ENCODE peak calls at places on chromosomes 16 and 17, in nine cellular contexts. One of them, this sample, is unnamed.

GRCh38 chr17:63961355-63962207 is 11.1 kb downstream of the SCN4A start:
- DNase-seq in mesenchymal stem cell: peak; percentile 78
- DNase-seq in BJ: no peak
- DNase-seq in mammary epithelial cell: peak; percentile 11
- DNase-seq in heart right ventricle: peak; percentile 70
- DNase-seq in dorsolateral prefrontal cortex: no peak
- DNase-seq in pancreas: peak; percentile 44
- DNase-seq in esophagus squamous epithelium: no peak
- DNase-seq in endothelial cell of umbilical vein: peak; percentile 70
- DNase-seq in this sample: no peak

GRCh38 chr17:45150911-45151809 is 2.9 kb downstream of the HEXIM1 start:
- DNase-seq in dorsolateral prefrontal cortex: no peak
- DNase-seq in mammary epithelial cell: no peak
- DNase-seq in pancreas: no peak
- DNase-seq in mesenchymal stem cell: peak; percentile 39
- DNase-seq in esophagus squamous epithelium: no peak
- DNase-seq in heart right ventricle: no peak
- DNase-seq in BJ: no peak
- DNase-seq in endothelial cell of umbilical vein: peak; percentile 51
- DNase-seq in this sample: no peak

GRCh38 chr17:31492880-31493655 is 101.6 kb downstream of the RAB11FIP4 start:
- DNase-seq in BJ: no peak
- DNase-seq in esophagus squamous epithelium: peak; percentile 44
- DNase-seq in endothelial cell of umbilical vein: no peak
- DNase-seq in mesenchymal stem cell: no peak
- DNase-seq in heart right ventricle: peak; percentile 42
- DNase-seq in pancreas: no peak
- DNase-seq in mammary epithelial cell: no peak
- DNase-seq in dorsolateral prefrontal cortex: no peak
- DNase-seq in this sample: peak; percentile 57

GRCh38 chr16:81755915-81756644 is 23.0 kb upstream of the PLCG2 start:
- DNase-seq in esophagus squamous epithelium: no peak
- DNase-seq in heart right ventricle: peak; percentile 48
- DNase-seq in mammary epithelial cell: no peak
- DNase-seq in dorsolateral prefrontal cortex: no peak
- DNase-seq in BJ: no peak
- DNase-seq in pancreas: no peak
- DNase-seq in mesenchymal stem cell: no peak
- DNase-seq in endothelial cell of umbilical vein: peak; percentile 78
- DNase-seq in this sample: no peak

GRCh38 chr17:6413073-6413472 is 21.8 kb downstream of the AIPL1 start:
- DNase-seq in endothelial cell of umbilical vein: peak; percentile 67
- DNase-seq in dorsolateral prefrontal cortex: no peak
- DNase-seq in mesenchymal stem cell: peak; percentile 68
- DNase-seq in esophagus squamous epithelium: no peak
- DNase-seq in mammary epithelial cell: peak; percentile 41
- DNase-seq in pancreas: no peak
- DNase-seq in heart right ventricle: no peak
- DNase-seq in BJ: no peak
- DNase-seq in this sample: no peak

GRCh38 chr16:75319513-75320401 is 68.3 kb upstream of the BCAR1 start:
- DNase-seq in endothelial cell of umbilical vein: peak; percentile 52
- DNase-seq in BJ: peak; percentile 81
- DNase-seq in mesenchymal stem cell: peak; percentile 94
- DNase-seq in heart right ventricle: no peak
- DNase-seq in mammary epithelial cell: peak; percentile 73
- DNase-seq in pancreas: no peak
- DNase-seq in dorsolateral prefrontal cortex: no peak
- DNase-seq in esophagus squamous epithelium: no peak
- DNase-seq in this sample: no peak

GRCh38 chr17:49557204-49558024 is 18.3 kb upstream of the NXPH3 start:
- DNase-seq in BJ: no peak
- DNase-seq in dorsolateral prefrontal cortex: no peak
- DNase-seq in mammary epithelial cell: peak; percentile 30
- DNase-seq in esophagus squamous epithelium: no peak
- DNase-seq in mesenchymal stem cell: peak; percentile 67
- DNase-seq in endothelial cell of umbilical vein: peak; percentile 50
- DNase-seq in pancreas: no peak
- DNase-seq in heart right ventricle: no peak
- DNase-seq in this sample: no peak

GRCh38 chr17:42684929-42685556 is 2.7 kb downstream of the CNTNAP1 start:
- DNase-seq in pancreas: no peak
- DNase-seq in dorsolateral prefrontal cortex: no peak
- DNase-seq in esophagus squamous epithelium: no peak
- DNase-seq in mammary epithelial cell: no peak
- DNase-seq in endothelial cell of umbilical vein: no peak
- DNase-seq in BJ: no peak
- DNase-seq in heart right ventricle: no peak
- DNase-seq in mesenchymal stem cell: no peak
- DNase-seq in this sample: no peak

GRCh38 chr16:55346475-55346874 is 22.5 kb downstream of the IRX6 start:
- DNase-seq in heart right ventricle: no peak
- DNase-seq in endothelial cell of umbilical vein: no peak
- DNase-seq in esophagus squamous epithelium: no peak
- DNase-seq in dorsolateral prefrontal cortex: no peak
- DNase-seq in pancreas: no peak
- DNase-seq in mesenchymal stem cell: no peak
- DNase-seq in mammary epithelial cell: no peak
- DNase-seq in BJ: no peak
- DNase-seq in this sample: no peak

GRCh38 chr17:17781591-17782424 is 55.0 kb downstream of the SREBF1 start:
- DNase-seq in pancreas: peak; percentile 78
- DNase-seq in endothelial cell of umbilical vein: peak; percentile 20
- DNase-seq in esophagus squamous epithelium: no peak
- DNase-seq in BJ: no peak
- DNase-seq in mesenchymal stem cell: peak; percentile 73
- DNase-seq in heart right ventricle: peak; percentile 87
- DNase-seq in dorsolateral prefrontal cortex: peak; percentile 90
- DNase-seq in mammary epithelial cell: no peak
- DNase-seq in this sample: peak; percentile 14

GRCh38 chr16:88941933-88942909 is 34.8 kb downstream of the CBFA2T3 start:
- DNase-seq in pancreas: peak; percentile 35
- DNase-seq in esophagus squamous epithelium: no peak
- DNase-seq in endothelial cell of umbilical vein: no peak
- DNase-seq in BJ: no peak
- DNase-seq in mammary epithelial cell: no peak
- DNase-seq in mesenchymal stem cell: no peak
- DNase-seq in dorsolateral prefrontal cortex: no peak
- DNase-seq in heart right ventricle: peak; percentile 48
- DNase-seq in this sample: peak; percentile 48
- H3K27me3 ChIP-seq in pancreas: no peaks in the 10 kb centered on the region
- H3K27me3 ChIP-seq in esophagus squamous epithelium: peaks cover 15% of the 10 kb centered on the region
- H3K27me3 ChIP-seq in endothelial cell of umbilical vein: peaks cover 32% of the 10 kb centered on the region
- H3K27me3 ChIP-seq in BJ: peaks cover 40% of the 10 kb centered on the region
- H3K27me3 ChIP-seq in mammary epithelial cell: peaks cover 42% of the 10 kb centered on the region
- H3K27me3 ChIP-seq in mesenchymal stem cell: peaks cover 84% of the 10 kb centered on the region
- H3K27me3 ChIP-seq in dorsolateral prefrontal cortex: peaks cover 24% of the 10 kb centered on the region
- H3K27me3 ChIP-seq in heart right ventricle: no peaks in the 10 kb centered on the region
- H3K27me3 ChIP-seq in this sample: peaks cover 52% of the 10 kb centered on the region

DNA sequence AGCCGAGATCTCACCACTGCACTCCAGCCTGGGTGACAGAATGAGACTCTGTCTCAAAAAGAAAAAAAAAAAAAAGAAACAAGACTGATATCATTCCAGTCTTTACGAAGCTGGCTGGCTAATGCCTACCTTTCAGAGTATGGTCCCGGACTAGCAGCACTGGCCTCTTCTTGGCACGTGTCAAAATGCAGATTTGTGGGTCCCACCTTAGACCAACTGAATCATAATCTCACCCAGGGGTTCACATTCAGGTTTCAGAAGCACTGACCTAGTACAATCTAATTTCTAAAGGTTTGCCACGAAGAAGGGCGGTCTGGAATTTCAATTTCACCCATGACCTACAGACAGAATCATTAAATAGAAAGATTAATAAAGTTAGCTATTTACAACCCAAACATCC is 43.4 kb upstream of the GRIN2A start:
- DNase-seq in esophagus squamous epithelium: no peak
- DNase-seq in BJ: no peak
- DNase-seq in mammary epithelial cell: no peak
- DNase-seq in dorsolateral prefrontal cortex: no peak
- DNase-seq in heart right ventricle: no peak
- DNase-seq in mesenchymal stem cell: no peak
- DNase-seq in endothelial cell of umbilical vein: no peak
- DNase-seq in pancreas: no peak
- DNase-seq in this sample: no peak
- H3K27me3 ChIP-seq in esophagus squamous epithelium: no peaks in the 10 kb centered on the region
- H3K27me3 ChIP-seq in BJ: no peaks in the 10 kb centered on the region
- H3K27me3 ChIP-seq in mammary epithelial cell: no peaks in the 10 kb centered on the region
- H3K27me3 ChIP-seq in dorsolateral prefrontal cortex: peaks cover 21% of the 10 kb centered on the region
- H3K27me3 ChIP-seq in heart right ventricle: no peaks in the 10 kb centered on the region
- H3K27me3 ChIP-seq in mesenchymal stem cell: peaks cover 46% of the 10 kb centered on the region
- H3K27me3 ChIP-seq in endothelial cell of umbilical vein: no peaks in the 10 kb centered on the region
- H3K27me3 ChIP-seq in pancreas: no peaks in the 10 kb centered on the region
- H3K27me3 ChIP-seq in this sample: peaks cover 3% of the 10 kb centered on the region

GRCh38 chr17:48545022-48545376 is at the start of gene HOXB2:
- DNase-seq in endothelial cell of umbilical vein: peak; percentile 78
- DNase-seq in BJ: no peak
- DNase-seq in heart right ventricle: no peak
- DNase-seq in esophagus squamous epithelium: no peak
- DNase-seq in dorsolateral prefrontal cortex: no peak
- DNase-seq in mesenchymal stem cell: peak; percentile 87
- DNase-seq in mammary epithelial cell: peak; percentile 40
- DNase-seq in pancreas: no peak
- DNase-seq in this sample: no peak
- H3K27me3 ChIP-seq in endothelial cell of umbilical vein: no peaks in the 10 kb centered on the region
- H3K27me3 ChIP-seq in BJ: peaks cover 16% of the 10 kb centered on the region
- H3K27me3 ChIP-seq in heart right ventricle: peaks cover 100% of the 10 kb centered on the region
- H3K27me3 ChIP-seq in esophagus squamous epithelium: no peaks in the 10 kb centered on the region
- H3K27me3 ChIP-seq in dorsolateral prefrontal cortex: peaks cover 100% of the 10 kb centered on the region
- H3K27me3 ChIP-seq in mesenchymal stem cell: no peaks in the 10 kb centered on the region
- H3K27me3 ChIP-seq in mammary epithelial cell: no peaks in the 10 kb centered on the region
- H3K27me3 ChIP-seq in pancreas: no peaks in the 10 kb centered on the region
- H3K27me3 ChIP-seq in this sample: no peaks in the 10 kb centered on the region

DNA sequence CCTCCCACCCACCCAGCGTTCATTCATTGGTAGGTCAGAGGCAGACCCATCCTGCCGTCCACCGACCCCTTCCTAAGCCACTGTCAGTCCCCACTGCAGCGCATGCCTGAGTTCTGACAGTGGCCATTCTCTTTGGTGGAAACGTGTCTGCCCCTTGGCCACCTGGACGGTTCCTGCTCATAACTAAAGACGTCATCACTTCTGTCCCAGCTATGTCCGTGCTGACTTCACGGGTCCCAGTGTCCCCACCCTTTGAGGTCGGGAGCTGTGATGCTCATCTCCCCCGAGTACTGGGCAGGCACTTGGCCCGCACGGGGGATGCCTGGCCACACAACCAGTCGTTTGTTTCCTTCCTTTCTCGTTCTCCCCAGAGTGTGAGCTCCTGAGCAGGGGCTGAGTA is 267.1 kb downstream of the C16orf95 start:
- DNase-seq in dorsolateral prefrontal cortex: no peak
- DNase-seq in heart right ventricle: no peak
- DNase-seq in endothelial cell of umbilical vein: no peak
- DNase-seq in pancreas: no peak
- DNase-seq in BJ: no peak
- DNase-seq in mesenchymal stem cell: no peak
- DNase-seq in mammary epithelial cell: no peak
- DNase-seq in esophagus squamous epithelium: no peak
- DNase-seq in this sample: no peak
- H3K27me3 ChIP-seq in dorsolateral prefrontal cortex: peaks cover 29% of the 10 kb centered on the region
- H3K27me3 ChIP-seq in heart right ventricle: peaks cover 16% of the 10 kb centered on the region
- H3K27me3 ChIP-seq in endothelial cell of umbilical vein: no peaks in the 10 kb centered on the region
- H3K27me3 ChIP-seq in pancreas: no peaks in the 10 kb centered on the region
- H3K27me3 ChIP-seq in BJ: peaks cover 19% of the 10 kb centered on the region
- H3K27me3 ChIP-seq in mesenchymal stem cell: peaks cover 94% of the 10 kb centered on the region
- H3K27me3 ChIP-seq in mammary epithelial cell: no peaks in the 10 kb centered on the region
- H3K27me3 ChIP-seq in esophagus squamous epithelium: no peaks in the 10 kb centered on the region
- H3K27me3 ChIP-seq in this sample: no peaks in the 10 kb centered on the region

GRCh38 chr16:21566891-21567414 is 32.4 kb upstream of the METTL9 start:
- DNase-seq in mesenchymal stem cell: no peak
- DNase-seq in dorsolateral prefrontal cortex: no peak
- DNase-seq in BJ: no peak
- DNase-seq in esophagus squamous epithelium: no peak
- DNase-seq in mammary epithelial cell: no peak
- DNase-seq in endothelial cell of umbilical vein: no peak
- DNase-seq in pancreas: no peak
- DNase-seq in heart right ventricle: no peak
- DNase-seq in this sample: no peak

GRCh38 chr16:21568502-21569189 is 30.7 kb upstream of the METTL9 start:
- DNase-seq in dorsolateral prefrontal cortex: no peak
- DNase-seq in heart right ventricle: no peak
- DNase-seq in endothelial cell of umbilical vein: no peak
- DNase-seq in esophagus squamous epithelium: no peak
- DNase-seq in mesenchymal stem cell: no peak
- DNase-seq in mammary epithelial cell: peak; percentile 38
- DNase-seq in BJ: no peak
- DNase-seq in pancreas: no peak
- DNase-seq in this sample: no peak

GRCh38 chr16:21565816-21566669 is 33.3 kb upstream of the METTL9 start:
- DNase-seq in mammary epithelial cell: no peak
- DNase-seq in endothelial cell of umbilical vein: no peak
- DNase-seq in esophagus squamous epithelium: no peak
- DNase-seq in heart right ventricle: no peak
- DNase-seq in BJ: no peak
- DNase-seq in mesenchymal stem cell: no peak
- DNase-seq in pancreas: no peak
- DNase-seq in dorsolateral prefrontal cortex: no peak
- DNase-seq in this sample: no peak

GRCh38 chr16:21560462-21560861 is 38.9 kb upstream of the METTL9 start:
- DNase-seq in dorsolateral prefrontal cortex: no peak
- DNase-seq in esophagus squamous epithelium: no peak
- DNase-seq in mesenchymal stem cell: no peak
- DNase-seq in mammary epithelial cell: no peak
- DNase-seq in pancreas: no peak
- DNase-seq in BJ: no peak
- DNase-seq in heart right ventricle: no peak
- DNase-seq in endothelial cell of umbilical vein: no peak
- DNase-seq in this sample: no peak

GRCh38 chr16:21563676-21564075 is 35.7 kb upstream of the METTL9 start:
- DNase-seq in endothelial cell of umbilical vein: no peak
- DNase-seq in BJ: no peak
- DNase-seq in mammary epithelial cell: no peak
- DNase-seq in heart right ventricle: no peak
- DNase-seq in dorsolateral prefrontal cortex: no peak
- DNase-seq in pancreas: no peak
- DNase-seq in mesenchymal stem cell: no peak
- DNase-seq in esophagus squamous epithelium: no peak
- DNase-seq in this sample: no peak
- H3K27me3 ChIP-seq in endothelial cell of umbilical vein: peaks cover 6% of the 10 kb centered on the region
- H3K27me3 ChIP-seq in BJ: peaks cover 3% of the 10 kb centered on the region
- H3K27me3 ChIP-seq in mammary epithelial cell: no peaks in the 10 kb centered on the region
- H3K27me3 ChIP-seq in heart right ventricle: no peaks in the 10 kb centered on the region
- H3K27me3 ChIP-seq in dorsolateral prefrontal cortex: no peaks in the 10 kb centered on the region
- H3K27me3 ChIP-seq in pancreas: no peaks in the 10 kb centered on the region
- H3K27me3 ChIP-seq in mesenchymal stem cell: peaks cover 7% of the 10 kb centered on the region
- H3K27me3 ChIP-seq in esophagus squamous epithelium: no peaks in the 10 kb centered on the region
- H3K27me3 ChIP-seq in this sample: no peaks in the 10 kb centered on the region